ENCODE peak calls at places on chromosomes 6 and 20, in five cellular contexts. Y is upper lobe of left lung, F is tibial nerve, G is stomach, J is transverse colon. D is an unnamed sample.

GRCh38 chr6:108744996-108745395 is 103.2 kb upstream of the ARMC2 start:
- DNase-seq in F (no peak), J (no peak), G (no peak), Y (no peak), D (peak; percentile 14)

GRCh38 chr20:50980071-50980681 is 21.6 kb downstream of the MOCS3 start:
- DNase-seq in F (no peak), Y (no peak), G (no peak), J (no peak), D (no peak)

GRCh38 chr6:104460759-104461530 is 398.8 kb downstream of the HACE1 start:
- DNase-seq in G (no peak), J (no peak), Y (no peak), F (no peak), D (no peak)

GRCh38 chr20:20096421-20096820 is 44.1 kb downstream of the CFAP61 start:
- DNase-seq in G (no peak), F (no peak), Y (no peak), J (no peak), D (no peak)

GRCh38 chr6:69105288-69105687 is 470.2 kb downstream of the ADGRB3 start:
- DNase-seq in J (no peak), Y (no peak), G (no peak), F (no peak), D (no peak)

GRCh38 chr20:17848249-17848648 is 120.3 kb downstream of the SNX5 start:
- DNase-seq in Y (no peak), J (no peak), G (no peak), F (no peak), D (no peak)

GRCh38 chr6:55069132-55069781 is 105.1 kb upstream of the HCRTR2 start:
- DNase-seq in Y (no peak), F (peak; percentile 57), J (peak; percentile 36), G (peak; percentile 32), D (no peak)

GRCh38 chr20:64010711-64011237 is 25.2 kb upstream of the C20orf204 start:
- DNase-seq in F (no peak), G (no peak), J (no peak), Y (no peak), D (no peak)

GRCh38 chr6:54191460-54191859 is 80.2 kb downstream of the MLIP start:
- DNase-seq in G (no peak), J (no peak), F (no peak), Y (no peak), D (no peak)

GRCh38 chr20:37522258-37523011 is 1.4 kb downstream of the NNAT start:
- DNase-seq in G (peak; percentile 58), F (no peak), J (peak; percentile 68), Y (peak; percentile 87), D (no peak)

GRCh38 chr20:38177201-38177600 is 12.1 kb upstream of the TGM2 start:
- DNase-seq in G (no peak), F (no peak), J (no peak), Y (no peak), D (no peak)

GRCh38 chr6:4967301-4968030 is 36.4 kb downstream of the RPP40 start:
- DNase-seq in F (no peak), G (no peak), Y (no peak), J (no peak), D (no peak)

GRCh38 chr6:30646450-30647038 is 389 bp upstream of the C6orf136 start:
- DNase-seq in J (peak; percentile 96), F (peak; percentile 78), Y (peak; percentile 96), G (peak; percentile 95), D (no peak)

GRCh38 chr20:35558416-35558815 is 16.5 kb downstream of the ERGIC3 start:
- DNase-seq in Y (no peak), J (no peak), F (no peak), G (no peak), D (no peak)

GRCh38 chr20:42963796-42964195 is 225.9 kb downstream of the PTPRT start:
- DNase-seq in J (no peak), G (no peak), F (no peak), Y (no peak), D (no peak)

GRCh38 chr20:43752561-43753301 is 25.9 kb upstream of the GTSF1L start:
- DNase-seq in G (peak; percentile 39), F (no peak), J (peak; percentile 62), Y (peak; percentile 77), D (no peak)

GRCh38 chr6:146113055-146113623 is 84.3 kb downstream of the GRM1 start:
- DNase-seq in J (no peak), F (no peak), G (no peak), Y (no peak), D (no peak)

GRCh38 chr6:143513410-143513809 is 1.9 kb upstream of the FUCA2 start:
- DNase-seq in F (no peak), J (peak; percentile 65), Y (peak; percentile 65), G (peak; percentile 44), D (no peak)

GRCh38 chr6:54267798-54268197 is 40.4 kb upstream of the TINAG start:
- DNase-seq in G (no peak), Y (peak; percentile 22), F (no peak), J (peak; percentile 19), D (no peak)

GRCh38 chr6:90216081-90216977 is 80.3 kb downstream of the BACH2 start:
- DNase-seq in Y (peak; percentile 35), G (no peak), J (peak; percentile 20), F (peak; percentile 19), D (no peak)

GRCh38 chr20:46501961-46502360 is 11.4 kb downstream of the ZNF334 start:
- DNase-seq in J (no peak), G (no peak), F (no peak), Y (no peak), D (no peak)

GRCh38 chr20:46509523-46509922 is 3.8 kb downstream of the ZNF334 start:
- DNase-seq in Y (no peak), F (no peak), G (no peak), J (no peak), D (no peak)

GRCh38 chr20:46507760-46508407 is 5.5 kb downstream of the ZNF334 start:
- DNase-seq in Y (no peak), F (no peak), J (no peak), G (no peak), D (no peak)

GRCh38 chr20:46501337-46501942 is 11.9 kb downstream of the ZNF334 start:
- DNase-seq in J (no peak), F (no peak), Y (no peak), G (no peak), D (no peak)

GRCh38 chr20:46505501-46505900 is 7.9 kb downstream of the ZNF334 start:
- DNase-seq in F (no peak), Y (no peak), G (no peak), J (no peak), D (no peak)
- H3K9me3 ChIP-seq in F (peaks cover 27% of the 10 kb centered on the region), Y (peaks cover 34% of the 10 kb centered on the region), G (peaks cover 36% of the 10 kb centered on the region), J (peaks cover 28% of the 10 kb centered on the region), D (peaks cover 4% of the 10 kb centered on the region)

GRCh38 chr20:31673943-31674463 is 36.3 kb downstream of the COX4I2 start:
- DNase-seq in Y (no peak), J (no peak), G (no peak), F (no peak), D (no peak)
- TF ChIP-seq EP300 in Y (no peak), J (no peak), G (no peak), F (no peak), D (no peak)

GRCh38 chr20:62908971-62909791 is 17.1 kb downstream of the DIDO1 start:
- DNase-seq in F (no peak), G (no peak), Y (peak; percentile 15), J (no peak), D (no peak)

GRCh38 chr20:62911701-62912280 is 14.5 kb downstream of the DIDO1 start:
- DNase-seq in Y (peak; percentile 19), G (no peak), J (no peak), F (no peak), D (no peak)

GRCh38 chr20:62913043-62913630 is 13.2 kb downstream of the DIDO1 start:
- DNase-seq in G (no peak), Y (no peak), J (no peak), F (no peak), D (no peak)

GRCh38 chr20:62910217-62910766 is 16.0 kb downstream of the DIDO1 start:
- DNase-seq in Y (peak; percentile 15), F (no peak), G (no peak), J (no peak), D (no peak)

DNA sequence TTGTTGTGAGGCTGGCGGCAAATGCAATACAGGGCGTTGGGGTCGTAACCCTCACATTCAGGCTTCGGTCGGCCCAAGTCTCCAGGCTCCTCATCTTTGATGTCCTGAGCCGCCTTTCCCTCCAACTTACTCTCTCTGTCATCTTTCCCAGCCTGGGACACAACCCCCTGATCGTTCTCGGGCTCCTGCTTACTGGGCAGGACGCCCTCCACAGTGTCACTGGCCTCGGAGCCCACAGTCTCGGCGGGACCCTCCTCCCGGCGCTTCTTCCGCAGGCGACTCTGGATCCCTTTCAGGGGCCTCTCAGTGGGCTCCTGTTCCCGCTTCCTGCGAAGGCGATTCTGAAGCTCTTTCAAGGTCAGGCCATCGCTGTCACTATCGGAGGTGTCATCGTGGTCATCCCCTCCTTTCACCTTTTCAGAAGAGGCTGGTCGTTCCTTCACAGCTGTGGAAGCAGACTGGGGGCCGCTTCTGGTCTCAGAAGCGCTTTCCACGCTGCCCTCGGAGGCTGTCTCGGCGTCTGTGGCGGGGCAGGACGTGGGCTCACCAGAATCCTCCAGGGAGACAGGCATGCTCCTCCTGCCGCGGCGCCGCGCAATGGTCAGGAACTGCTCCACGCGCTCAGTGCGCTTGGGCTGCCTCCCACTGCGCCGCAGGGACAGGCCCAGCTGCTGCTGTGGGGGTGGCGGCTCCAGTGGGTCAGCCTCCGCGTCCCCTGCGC is 15.4 kb downstream of the DIDO1 start:
- DNase-seq in Y (peak; percentile 13), J (no peak), F (no peak), G (no peak), D (no peak)
- H3K36me3 ChIP-seq in Y (peaks cover 47% of the 10 kb centered on the region), J (peaks cover 2% of the 10 kb centered on the region), F (peaks cover 7% of the 10 kb centered on the region), G (peaks cover 82% of the 10 kb centered on the region), D (peaks cover 4% of the 10 kb centered on the region)

DNA sequence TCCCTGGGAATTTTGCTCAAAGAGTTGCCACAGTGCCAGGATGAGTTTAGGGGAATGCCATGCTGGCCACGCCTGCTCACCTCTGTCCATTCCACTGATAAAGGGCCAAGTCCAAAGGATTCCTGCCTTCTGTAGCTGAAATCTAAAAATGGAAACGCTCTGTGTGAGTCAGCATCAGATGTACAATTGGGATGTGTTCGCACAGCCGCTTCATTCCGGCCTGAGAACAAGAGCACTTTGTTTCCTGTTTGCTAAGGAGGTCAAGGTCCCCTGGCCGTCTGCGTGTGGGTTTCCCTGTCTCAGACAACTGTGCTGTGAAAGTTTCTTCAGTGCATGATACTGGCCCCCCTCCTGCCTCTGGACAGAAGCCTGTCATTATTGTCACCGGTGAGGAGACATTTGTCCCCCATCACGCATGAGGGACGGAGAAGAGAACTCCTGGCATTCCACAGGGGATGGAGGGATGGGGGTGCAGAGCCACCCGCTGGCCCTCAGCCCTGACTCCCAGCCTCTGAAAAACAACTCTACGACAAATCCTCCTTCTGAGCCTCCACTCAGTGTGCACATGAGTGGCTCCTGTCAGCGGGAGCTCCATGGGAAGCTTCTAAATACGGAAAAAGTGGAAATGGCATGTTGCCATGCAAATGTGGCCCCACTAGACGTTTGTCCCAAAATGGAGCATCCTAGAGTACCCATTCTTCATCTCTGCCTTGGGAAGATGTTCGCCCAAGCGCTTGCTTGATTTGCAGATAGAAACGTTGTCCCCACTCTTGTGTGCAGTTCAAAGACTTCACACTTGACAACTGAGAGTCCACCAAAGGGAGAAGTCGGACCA is 143.5 kb upstream of the AFDN start:
- DNase-seq in G (peak; percentile 38), Y (no peak), J (peak; percentile 71), F (peak; percentile 75), D (peak; percentile 81)
- H3K9me3 ChIP-seq in G (no peaks in the 10 kb centered on the region), Y (no peaks in the 10 kb centered on the region), J (no peaks in the 10 kb centered on the region), F (no peaks in the 10 kb centered on the region), D (no peaks in the 10 kb centered on the region)

D was measured in ovary.